ENCODE peak calls at places on chromosomes 12 and 14, in six cellular contexts. E, M, H, J, S and D are unnamed samples.

GRCh38 chr14:94474581-94475031 is 1.4 kb downstream of the SERPINA9 start:
- DNase-seq in H (peak), M (no peak), J (no peak), E (no peak), S (no peak), D (no peak)

GRCh38 chr12:101097829-101098580 is 112.0 kb downstream of the SLC5A8 start:
- DNase-seq in H (no peak), S (no peak), E (no peak), M (no peak), J (no peak), D (no peak)

GRCh38 chr12:73106296-73106695 is 834.1 kb downstream of the TRHDE start:
- DNase-seq in E (no peak), H (no peak), M (no peak), J (no peak), S (no peak), D (no peak)

GRCh38 chr12:10331642-10332239 is 24.1 kb downstream of the KLRD1 start:
- DNase-seq in J (peak), M (no peak), E (peak), H (peak), S (no peak), D (peak)

GRCh38 chr14:89504084-89504483 is 87.1 kb upstream of the FOXN3 start:
- DNase-seq in S (no peak), J (no peak), E (no peak), H (peak), M (no peak), D (peak)

GRCh38 chr14:37599527-37600368 is 4.3 kb downstream of the TTC6 start:
- DNase-seq in J (no peak), E (peak), H (no peak), S (no peak), M (no peak), D (no peak)

GRCh38 chr14:93430889-93431670 is at the start of gene UNC79:
- DNase-seq in M (no peak), E (peak), S (no peak), H (no peak), J (no peak), D (no peak)

GRCh38 chr12:106296179-106296877 is 6.2 kb upstream of the TCP11L2 start:
- DNase-seq in J (no peak), M (no peak), S (no peak), E (no peak), H (peak), D (no peak)

GRCh38 chr12:46131729-46132128 is 137.1 kb downstream of the SLC38A1 start:
- DNase-seq in H (peak), M (no peak), E (no peak), S (no peak), J (no peak), D (no peak)

GRCh38 chr14:38226366-38226765 is 18.7 kb downstream of the SSTR1 start:
- DNase-seq in M (no peak), J (no peak), S (no peak), H (no peak), E (no peak), D (no peak)

GRCh38 chr12:75724913-75725312 is 213.5 kb upstream of the KRR1 start:
- DNase-seq in J (no peak), H (peak), M (no peak), S (no peak), E (peak), D (peak)

GRCh38 chr14:58809520-58809919 is 171.8 kb downstream of the DACT1 start:
- DNase-seq in S (no peak), J (no peak), E (no peak), H (no peak), M (no peak), D (no peak)

GRCh38 chr12:116551952-116552749 is 7.0 kb upstream of the MAP1LC3B2 start:
- DNase-seq in E (no peak), J (peak), H (peak), M (no peak), S (no peak), D (no peak)

GRCh38 chr14:54168489-54168888 is 211.9 kb upstream of the BMP4 start:
- DNase-seq in J (no peak), M (no peak), H (no peak), S (no peak), E (no peak), D (no peak)